ENCODE peak calls at places on chromosomes 3 and 15, in nine cellular contexts. U is GM23338, N is hepatocyte, P is OCI-LY7, S is PC-9, Y is HCT116, A is PC-3, C is SK-N-SH, G is MM.1S. Q is an unnamed sample. For H3K9me2, the result is how much of the 10 kb centered on the place peaks cover.

GRCh38 chr3:14950274-14950673 is 2.9 kb downstream of the NR2C2 start:
- DNase-seq in U (no peak), C (no peak), S (no peak), Y (no peak), G (no peak), P (no peak), A (no peak), N (no peak), Q (no peak)

GRCh38 chr3:167091186-167091585 is 288.9 kb downstream of the ZBBX start:
- DNase-seq in S (no peak), C (no peak), Y (no peak), G (no peak), U (no peak), P (no peak), A (peak), N (no peak), Q (no peak)

GRCh38 chr3:128649264-128649663 is 1.4 kb downstream of the RPN1 start:
- DNase-seq in P (no peak), N (no peak), G (no peak), U (no peak), C (no peak), S (no peak), A (peak), Y (no peak), Q (peak)

GRCh38 chr3:69490971-69491370 is 105.1 kb upstream of the FRMD4B start:
- DNase-seq in P (no peak), U (peak), C (no peak), Y (no peak), A (no peak), G (no peak), N (no peak), S (no peak), Q (no peak)

GRCh38 chr15:48442011-48442410 is 110.8 kb downstream of the DUT start:
- DNase-seq in N (no peak), A (no peak), P (no peak), Y (no peak), U (no peak), S (no peak), G (no peak), C (no peak), Q (peak)

GRCh38 chr3:18830087-18830486 is 318.2 kb upstream of the KCNH8 start:
- DNase-seq in A (peak), P (peak), N (no peak), C (no peak), S (no peak), G (no peak), Y (no peak), U (no peak), Q (no peak)

GRCh38 chr3:171813897-171814460 is 3.7 kb upstream of the PLD1 start:
- DNase-seq in C (no peak), N (no peak), P (peak), U (no peak), Y (no peak), G (no peak), S (peak), A (no peak), Q (peak)

GRCh38 chr3:10273697-10274305 is 18.9 kb downstream of the GHRL start:
- DNase-seq in Y (no peak), N (no peak), P (no peak), G (no peak), U (no peak), C (no peak), A (no peak), S (no peak), Q (peak)

GRCh38 chr3:72169561-72170472 is 384.9 kb upstream of the PROK2 start:
- DNase-seq in S (no peak), G (no peak), C (no peak), U (no peak), N (no peak), P (no peak), Y (no peak), A (no peak), Q (no peak)

GRCh38 chr3:132660745-132661067 is 577 bp downstream of the UBA5 start:
- DNase-seq in N (no peak), S (peak), Y (peak), U (no peak), G (peak), P (no peak), C (peak), A (peak), Q (peak)

GRCh38 chr3:127336086-127336485 is 48.2 kb upstream of the PRR20G start:
- DNase-seq in S (no peak), N (no peak), Y (no peak), U (no peak), P (no peak), C (no peak), A (no peak), G (no peak), Q (no peak)

GRCh38 chr15:91852741-91853500 is 587 bp upstream of the SLCO3A1 start:
- DNase-seq in S (peak), N (peak), C (peak), A (no peak), G (peak), U (peak), P (peak), Y (no peak), Q (peak)

GRCh38 chr3:197711973-197712707 is 24.6 kb downstream of the RUBCN start:
- DNase-seq in G (peak), A (peak), Y (peak), U (peak), C (peak), P (peak), N (peak), S (peak), Q (peak)

GRCh38 chr3:186614597-186615483 is 2.0 kb downstream of the AHSG start:
- DNase-seq in S (peak), N (peak), C (peak), G (peak), A (peak), Y (peak), U (peak), P (peak), Q (peak)

GRCh38 chr15:69562564-69562963 is 109.9 kb downstream of the RPLP1 start:
- DNase-seq in S (no peak), A (no peak), G (no peak), N (peak), Y (no peak), P (no peak), C (no peak), U (no peak), Q (no peak)

GRCh38 chr3:19457449-19457848 is 309.1 kb downstream of the KCNH8 start:
- DNase-seq in S (no peak), P (no peak), U (no peak), N (no peak), Y (no peak), C (no peak), G (no peak), A (no peak), Q (no peak)

GRCh38 chr3:191484461-191484860 is 23.5 kb downstream of the PYDC2 start:
- DNase-seq in P (no peak), S (peak), Y (peak), N (no peak), U (no peak), A (peak), G (no peak), C (no peak), Q (no peak)

GRCh38 chr3:123728014-123728413 is 143.2 kb upstream of the HACD2 start:
- DNase-seq in C (no peak), S (no peak), G (no peak), P (no peak), N (no peak), U (no peak), A (no peak), Y (no peak), Q (peak)

GRCh38 chr15:64888336-64888735 is 23.4 kb upstream of the ANKDD1A start:
- DNase-seq in N (no peak), A (no peak), Y (no peak), S (no peak), C (no peak), G (no peak), P (no peak), U (no peak), Q (no peak)

GRCh38 chr15:39558421-39558820 is 22.5 kb upstream of the THBS1 start:
- DNase-seq in N (no peak), A (no peak), G (no peak), C (no peak), U (no peak), Y (no peak), P (no peak), S (no peak), Q (no peak)

GRCh38 chr3:37257581-37257980 is 83.2 kb upstream of the LRRFIP2 start:
- DNase-seq in S (no peak), N (no peak), C (no peak), Y (no peak), U (no peak), A (no peak), G (no peak), P (no peak), Q (no peak)

GRCh38 chr15:32790352-32790999 is 72.7 kb downstream of the GREM1 start:
- DNase-seq in U (no peak), C (no peak), A (peak), G (no peak), S (no peak), P (no peak), N (no peak), Y (no peak), Q (peak)

GRCh38 chr15:37086120-37086519 is 14.2 kb downstream of the MEIS2 start:
- DNase-seq in P (no peak), C (no peak), S (no peak), Y (no peak), N (no peak), U (no peak), G (no peak), A (no peak), Q (no peak)

GRCh38 chr15:92130244-92130643 is 263.4 kb upstream of the ST8SIA2 start:
- DNase-seq in S (no peak), G (no peak), U (peak), C (no peak), Y (no peak), P (no peak), A (no peak), N (no peak), Q (no peak)

GRCh38 chr15:49196856-49197255 is 26.8 kb downstream of the GALK2 start:
- DNase-seq in G (no peak), A (no peak), S (no peak), C (no peak), U (no peak), P (no peak), Y (no peak), N (no peak), Q (no peak)

GRCh38 chr3:130894873-130895330 is 1.0 kb downstream of the ATP2C1 start:
- DNase-seq in P (no peak), Y (no peak), C (no peak), U (peak), S (no peak), N (peak), A (no peak), G (no peak), Q (peak)

GRCh38 chr3:159929181-159929893 is 59.3 kb upstream of the IL12A start:
- DNase-seq in P (no peak), G (peak), N (peak), U (peak), A (peak), C (no peak), S (peak), Y (no peak), Q (peak)

GRCh38 chr15:90892498-90893174 is 8.3 kb downstream of the FES start:
- DNase-seq in C (no peak), U (no peak), S (no peak), N (no peak), Y (no peak), G (no peak), P (no peak), A (no peak), Q (no peak)

GRCh38 chr15:32677238-32677750 is 35.8 kb downstream of the SCG5 start:
- DNase-seq in N (peak), A (no peak), P (no peak), C (no peak), S (no peak), U (no peak), G (no peak), Y (no peak), Q (peak)

GRCh38 chr3:48765376-48765775 is 48.4 kb upstream of the IP6K2 start:
- DNase-seq in A (peak), U (peak), G (no peak), C (peak), P (peak), Y (no peak), S (no peak), N (peak), Q (peak)

GRCh38 chr3:172464306-172464705 is 16.1 kb upstream of the GHSR start:
- DNase-seq in U (no peak), S (no peak), Y (no peak), A (no peak), C (no peak), G (no peak), N (no peak), P (no peak), Q (no peak)

GRCh38 chr3:9253327-9253726 is 3.9 kb upstream of the SRGAP3 start:
- DNase-seq in C (no peak), S (peak), U (no peak), A (peak), N (no peak), G (no peak), Y (no peak), P (no peak), Q (peak)

GRCh38 chr3:141945726-141946125 is 69.3 kb downstream of the ATP1B3 start:
- DNase-seq in G (no peak), Y (no peak), A (no peak), P (no peak), S (no peak), C (no peak), N (no peak), U (no peak), Q (no peak)

GRCh38 chr3:109188726-109189125 is 52.2 kb downstream of the C3orf85 start:
- DNase-seq in P (no peak), G (no peak), C (peak), N (no peak), A (no peak), Y (no peak), S (no peak), U (no peak), Q (no peak)

GRCh38 chr3:138727371-138727770 is 107.4 kb downstream of the PIK3CB start:
- DNase-seq in U (no peak), Y (no peak), G (no peak), A (no peak), C (no peak), N (no peak), P (no peak), S (no peak), Q (no peak)

GRCh38 chr15:70856884-70857546 is 3.1 kb upstream of the LARP6 start:
- DNase-seq in G (no peak), C (no peak), N (peak), U (no peak), S (peak), Y (peak), P (no peak), A (peak), Q (peak)

GRCh38 chr3:71859128-71859519 is 74.2 kb upstream of the PROK2 start:
- DNase-seq in G (peak), A (peak), Y (peak), S (no peak), N (peak), U (peak), P (peak), C (peak), Q (peak)

GRCh38 chr15:77004189-77004588 is 9.3 kb downstream of the PSTPIP1 start:
- DNase-seq in N (no peak), C (no peak), Y (no peak), G (no peak), P (peak), U (no peak), S (no peak), A (no peak), Q (no peak)

GRCh38 chr15:26632500-26632899 is 140.4 kb downstream of the GABRB3 start:
- DNase-seq in C (no peak), G (no peak), S (no peak), A (no peak), Y (no peak), P (peak), U (no peak), N (no peak), Q (no peak)

GRCh38 chr3:6452974-6453373 is 407.9 kb upstream of the GRM7 start:
- DNase-seq in C (no peak), S (no peak), Y (no peak), G (no peak), A (no peak), N (no peak), P (no peak), U (no peak), Q (no peak)

GRCh38 chr3:6449099-6449498 is 411.8 kb upstream of the GRM7 start:
- DNase-seq in U (no peak), P (no peak), G (no peak), C (no peak), N (no peak), Y (no peak), S (no peak), A (no peak), Q (no peak)

GRCh38 chr3:6444888-6445658 is 415.8 kb upstream of the GRM7 start:
- DNase-seq in G (no peak), N (no peak), Y (no peak), S (no peak), U (no peak), A (no peak), C (no peak), P (no peak), Q (no peak)

GRCh38 chr3:6447166-6447801 is 413.6 kb upstream of the GRM7 start:
- DNase-seq in U (no peak), G (no peak), N (no peak), Y (no peak), C (no peak), A (no peak), S (no peak), P (no peak), Q (no peak)

GRCh38 chr3:6448011-6448410 is 412.9 kb upstream of the GRM7 start:
- DNase-seq in Y (no peak), N (no peak), S (no peak), C (no peak), A (no peak), G (no peak), U (no peak), P (no peak), Q (no peak)
- H3K9me2 ChIP-seq in Y (under half), N (under half), S (under half), C (under half), A (under half), G (under half), U (under half), P (under half), Q (under half)

GRCh38 chr3:42752441-42752840 is 20.6 kb downstream of the CCDC13 start:
- DNase-seq in G (no peak), P (no peak), C (no peak), Y (no peak), U (no peak), A (no peak), N (no peak), S (no peak), Q (no peak)

GRCh38 chr3:42749753-42750231 is 23.3 kb downstream of the CCDC13 start:
- DNase-seq in U (peak), A (peak), C (no peak), S (no peak), P (peak), G (no peak), Y (no peak), N (no peak), Q (peak)

GRCh38 chr3:42752961-42753360 is 20.1 kb downstream of the CCDC13 start:
- DNase-seq in A (no peak), P (no peak), S (no peak), Y (no peak), C (no peak), U (no peak), G (no peak), N (no peak), Q (no peak)

GRCh38 chr3:42750834-42751233 is 22.2 kb downstream of the CCDC13 start:
- DNase-seq in Y (no peak), G (no peak), N (no peak), S (no peak), C (no peak), A (no peak), P (no peak), U (no peak), Q (no peak)

DNA sequence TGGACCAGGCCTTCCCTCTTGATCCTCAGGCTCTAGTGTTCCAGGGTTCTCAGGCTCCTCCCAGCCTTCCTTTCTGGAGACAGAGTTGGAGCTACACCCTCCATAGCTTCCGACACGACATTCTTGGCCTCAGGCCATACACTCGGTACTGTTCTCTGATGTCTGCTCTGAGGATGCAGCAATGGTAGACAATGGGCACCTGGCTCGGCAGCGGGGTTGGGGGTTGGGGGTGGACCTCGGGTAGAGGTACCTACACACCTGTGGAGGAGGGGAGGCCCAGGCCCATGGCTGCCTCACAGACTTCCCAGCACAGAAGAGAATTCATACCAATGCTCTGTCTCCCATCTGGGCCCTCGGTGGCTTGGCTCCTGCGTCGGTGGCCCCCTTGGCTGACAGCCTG is 21.4 kb downstream of the CCDC13 start:
- DNase-seq in G (no peak), P (no peak), U (no peak), A (no peak), C (no peak), Y (no peak), S (no peak), N (no peak), Q (no peak)
- H3K9me2 ChIP-seq in G (under half), P (under half), U (under half), A (under half), C (under half), Y (under half), S (under half), N (under half), Q (under half)

DNA sequence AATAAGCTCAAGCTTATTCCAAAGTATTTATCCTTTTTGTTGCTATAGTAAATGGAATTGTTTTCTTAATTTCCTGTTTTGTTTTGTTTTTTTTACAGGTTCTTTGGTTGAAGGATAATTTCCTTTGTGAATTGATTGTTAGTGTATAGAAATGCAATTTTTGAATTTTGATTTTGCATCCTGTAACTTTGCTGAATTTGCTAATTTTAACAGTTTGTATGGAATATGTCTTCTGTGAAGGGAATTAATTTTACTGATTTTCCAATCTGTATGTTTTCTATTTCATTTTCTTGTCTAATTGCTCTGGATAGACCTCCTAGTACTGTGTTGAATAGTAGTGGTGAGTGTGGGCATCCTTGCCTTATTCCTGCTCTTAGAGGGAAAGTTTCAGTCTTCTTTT is 28.3 kb downstream of the PFN2 start:
- DNase-seq in Y (no peak), U (no peak), G (no peak), N (no peak), P (no peak), C (no peak), S (no peak), A (no peak), Q (no peak)
- H3K9me2 ChIP-seq in Y (under half), U (under half), G (under half), N (under half), P (under half), C (under half), S (under half), A (under half), Q (under half)

GRCh38 chr15:29446480-29446879 is 176.9 kb upstream of the NSMCE3 start:
- DNase-seq in A (no peak), Y (no peak), S (no peak), N (no peak), P (no peak), U (no peak), C (no peak), G (no peak), Q (no peak)

GRCh38 chr15:29452881-29453731 is 183.5 kb upstream of the NSMCE3 start:
- DNase-seq in S (no peak), G (no peak), N (no peak), P (no peak), C (no peak), A (peak), U (peak), Y (peak), Q (no peak)

GRCh38 chr15:29448320-29448719 is 178.7 kb upstream of the NSMCE3 start:
- DNase-seq in P (no peak), U (no peak), Y (no peak), G (no peak), C (no peak), A (no peak), S (no peak), N (no peak), Q (no peak)

GRCh38 chr15:29451201-29451781 is 181.7 kb upstream of the NSMCE3 start:
- DNase-seq in A (peak), N (peak), S (no peak), G (no peak), Y (peak), C (peak), U (peak), P (no peak), Q (no peak)

GRCh38 chr15:29449136-29449535 is 179.5 kb upstream of the NSMCE3 start:
- DNase-seq in C (no peak), Y (no peak), A (peak), N (peak), U (peak), P (no peak), G (peak), S (no peak), Q (peak)
- H3K9me2 ChIP-seq in C (under half), Y (under half), A (under half), N (under half), U (under half), P (under half), G (under half), S (under half), Q (under half)

DNA sequence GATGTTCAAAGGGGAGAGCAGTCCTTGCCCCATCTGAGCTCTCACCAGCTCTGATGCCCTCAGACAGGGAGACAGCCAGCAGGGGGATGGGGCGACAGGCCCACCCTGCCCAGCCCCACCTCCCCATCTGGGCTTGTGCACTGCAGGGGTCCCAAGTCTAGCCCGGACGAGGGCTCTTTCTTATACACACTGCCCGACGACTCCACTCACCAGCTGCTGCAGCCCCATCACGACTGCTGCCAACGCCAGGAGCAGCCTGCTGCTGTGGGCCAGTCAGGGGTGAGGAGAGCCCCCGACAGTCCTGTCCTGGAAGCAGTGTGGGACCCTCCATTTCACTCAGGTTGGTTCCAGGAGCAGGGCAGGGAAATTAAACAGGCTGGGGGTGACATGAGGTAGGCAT is 73.9 kb downstream of the BOC start:
- DNase-seq in P (no peak), A (no peak), G (no peak), C (no peak), S (no peak), N (no peak), U (no peak), Y (no peak), Q (no peak)
- H3K9me2 ChIP-seq in P (under half), A (under half), G (under half), C (under half), S (under half), N (under half), U (under half), Y (under half), Q (under half)

Q was measured in GM23248.